ENCODE peak calls at places on chromosomes 6 and 20, in five cellular contexts. One of them, this sample, is unnamed.

GRCh38 chr6:73679009-73679408 is 17.0 kb upstream of the CD109 start:
- DNase-seq in nephron progenitor cell: no peak
- DNase-seq in adrenal gland: no peak
- DNase-seq in effector memory CD8-positive, alpha-beta T cell: no peak
- DNase-seq in stimulated activated CD4-positive, alpha-beta T cell treated with anti-CD3 and anti-CD28 coated beads, Interleukin-12 subunit alpha, Interleukin-12 subunit beta, amount 100 ng/mL, for 48 hours: no peak
- DNase-seq in this sample: no peak

GRCh38 chr6:21396313-21396712 is 197.2 kb upstream of the SOX4 start:
- DNase-seq in nephron progenitor cell: no peak
- DNase-seq in adrenal gland: no peak
- DNase-seq in effector memory CD8-positive, alpha-beta T cell: no peak
- DNase-seq in stimulated activated CD4-positive, alpha-beta T cell treated with anti-CD3 and anti-CD28 coated beads, Interleukin-12 subunit alpha, Interleukin-12 subunit beta, amount 100 ng/mL, for 48 hours: no peak
- DNase-seq in this sample: no peak

GRCh38 chr20:42392417-42392816 is 774.2 kb upstream of the CHD6 start:
- DNase-seq in nephron progenitor cell: no peak
- DNase-seq in adrenal gland: no peak
- DNase-seq in effector memory CD8-positive, alpha-beta T cell: no peak
- DNase-seq in stimulated activated CD4-positive, alpha-beta T cell treated with anti-CD3 and anti-CD28 coated beads, Interleukin-12 subunit alpha, Interleukin-12 subunit beta, amount 100 ng/mL, for 48 hours: no peak
- DNase-seq in this sample: no peak

GRCh38 chr6:72894091-72894490 is 272.2 kb downstream of the KCNQ5 start:
- DNase-seq in nephron progenitor cell: no peak
- DNase-seq in adrenal gland: no peak
- DNase-seq in effector memory CD8-positive, alpha-beta T cell: no peak
- DNase-seq in stimulated activated CD4-positive, alpha-beta T cell treated with anti-CD3 and anti-CD28 coated beads, Interleukin-12 subunit alpha, Interleukin-12 subunit beta, amount 100 ng/mL, for 48 hours: no peak
- DNase-seq in this sample: no peak

GRCh38 chr6:93366506-93366905 is 52.9 kb downstream of the EPHA7 start:
- DNase-seq in nephron progenitor cell: no peak
- DNase-seq in adrenal gland: no peak
- DNase-seq in effector memory CD8-positive, alpha-beta T cell: no peak
- DNase-seq in stimulated activated CD4-positive, alpha-beta T cell treated with anti-CD3 and anti-CD28 coated beads, Interleukin-12 subunit alpha, Interleukin-12 subunit beta, amount 100 ng/mL, for 48 hours: no peak
- DNase-seq in this sample: no peak

GRCh38 chr6:25694366-25694765 is 42.4 kb downstream of the SCGN start:
- DNase-seq in nephron progenitor cell: no peak
- DNase-seq in adrenal gland: no peak
- DNase-seq in effector memory CD8-positive, alpha-beta T cell: no peak
- DNase-seq in stimulated activated CD4-positive, alpha-beta T cell treated with anti-CD3 and anti-CD28 coated beads, Interleukin-12 subunit alpha, Interleukin-12 subunit beta, amount 100 ng/mL, for 48 hours: no peak
- DNase-seq in this sample: no peak

GRCh38 chr6:4957521-4958231 is 46.2 kb downstream of the RPP40 start:
- DNase-seq in nephron progenitor cell: no peak
- DNase-seq in adrenal gland: no peak
- DNase-seq in effector memory CD8-positive, alpha-beta T cell: no peak
- DNase-seq in stimulated activated CD4-positive, alpha-beta T cell treated with anti-CD3 and anti-CD28 coated beads, Interleukin-12 subunit alpha, Interleukin-12 subunit beta, amount 100 ng/mL, for 48 hours: no peak
- DNase-seq in this sample: no peak

GRCh38 chr6:105113422-105113821 is 66.4 kb downstream of the POPDC3 start:
- DNase-seq in nephron progenitor cell: no peak
- DNase-seq in adrenal gland: no peak
- DNase-seq in effector memory CD8-positive, alpha-beta T cell: no peak
- DNase-seq in stimulated activated CD4-positive, alpha-beta T cell treated with anti-CD3 and anti-CD28 coated beads, Interleukin-12 subunit alpha, Interleukin-12 subunit beta, amount 100 ng/mL, for 48 hours: no peak
- DNase-seq in this sample: no peak

GRCh38 chr6:111590209-111590955 is 15.3 kb downstream of the TRAF3IP2 start:
- DNase-seq in nephron progenitor cell: no peak
- DNase-seq in adrenal gland: no peak
- DNase-seq in effector memory CD8-positive, alpha-beta T cell: no peak
- DNase-seq in stimulated activated CD4-positive, alpha-beta T cell treated with anti-CD3 and anti-CD28 coated beads, Interleukin-12 subunit alpha, Interleukin-12 subunit beta, amount 100 ng/mL, for 48 hours: no peak
- DNase-seq in this sample: no peak

GRCh38 chr6:168699631-168700315 is 258.8 kb downstream of the SMOC2 start:
- DNase-seq in nephron progenitor cell: no peak
- DNase-seq in adrenal gland: no peak
- DNase-seq in effector memory CD8-positive, alpha-beta T cell: no peak
- DNase-seq in stimulated activated CD4-positive, alpha-beta T cell treated with anti-CD3 and anti-CD28 coated beads, Interleukin-12 subunit alpha, Interleukin-12 subunit beta, amount 100 ng/mL, for 48 hours: no peak
- DNase-seq in this sample: no peak

GRCh38 chr20:41145821-41146620 is 8.7 kb downstream of the PLCG1 start:
- DNase-seq in nephron progenitor cell: no peak
- DNase-seq in adrenal gland: no peak
- DNase-seq in effector memory CD8-positive, alpha-beta T cell: no peak
- DNase-seq in stimulated activated CD4-positive, alpha-beta T cell treated with anti-CD3 and anti-CD28 coated beads, Interleukin-12 subunit alpha, Interleukin-12 subunit beta, amount 100 ng/mL, for 48 hours: no peak
- DNase-seq in this sample: no peak

GRCh38 chr6:13923527-13924145 is 1.1 kb upstream of the RNF182 start:
- DNase-seq in nephron progenitor cell: no peak
- DNase-seq in adrenal gland: no peak
- DNase-seq in effector memory CD8-positive, alpha-beta T cell: no peak
- DNase-seq in stimulated activated CD4-positive, alpha-beta T cell treated with anti-CD3 and anti-CD28 coated beads, Interleukin-12 subunit alpha, Interleukin-12 subunit beta, amount 100 ng/mL, for 48 hours: no peak
- DNase-seq in this sample: no peak

GRCh38 chr6:105774247-105774646 is 311.9 kb upstream of the PRDM1 start:
- DNase-seq in nephron progenitor cell: no peak
- DNase-seq in adrenal gland: no peak
- DNase-seq in effector memory CD8-positive, alpha-beta T cell: no peak
- DNase-seq in stimulated activated CD4-positive, alpha-beta T cell treated with anti-CD3 and anti-CD28 coated beads, Interleukin-12 subunit alpha, Interleukin-12 subunit beta, amount 100 ng/mL, for 48 hours: no peak
- DNase-seq in this sample: no peak

This sample was measured in stimulated activated naive CD4-positive, alpha-beta T cell.